ENCODE peak calls at places on chromosomes 7 and 10, in seven cellular contexts. M, V, T, A, C, J and N are unnamed samples.
A peak's percentile ranks its signal among the peaks of the same experiment; 100 is the strongest.

GRCh38 chr7:98802088-98802780 is 67.6 kb downstream of the TMEM130 start:
- DNase-seq in A (no peak), V (no peak), M (no peak), J (peak; percentile 88), C (no peak), T (no peak), N (no peak)

GRCh38 chr7:56091591-56091990 is 1.2 kb downstream of the PHKG1 start:
- DNase-seq in V (no peak), T (peak; percentile 55), M (peak; percentile 70), C (no peak), J (peak; percentile 91), A (no peak), N (no peak)

GRCh38 chr10:17512341-17513001 is 58.1 kb upstream of the ST8SIA6 start:
- DNase-seq in A (no peak), T (no peak), C (no peak), J (no peak), M (no peak), V (no peak), N (no peak)

GRCh38 chr7:131538071-131538790 is 18.2 kb downstream of the PODXL start:
- DNase-seq in M (no peak), C (no peak), T (no peak), A (no peak), V (no peak), J (no peak), N (no peak)

GRCh38 chr10:127347202-127347959 is 151.0 kb upstream of the INSYN2A start:
- DNase-seq in J (no peak), C (no peak), V (no peak), A (no peak), T (no peak), M (no peak), N (no peak)

GRCh38 chr10:7475046-7475860 is 64.4 kb upstream of the SFMBT2 start:
- DNase-seq in T (no peak), C (no peak), V (no peak), A (no peak), J (peak; percentile 70), M (peak; percentile 23), N (no peak)

GRCh38 chr7:33757563-33758165 is 147.7 kb upstream of the BMPER start:
- DNase-seq in C (no peak), J (no peak), A (no peak), T (peak; percentile 4), V (no peak), M (no peak), N (no peak)

GRCh38 chr10:95333997-95334792 is 43.4 kb upstream of the PDLIM1 start:
- DNase-seq in A (no peak), T (peak; percentile 6), V (no peak), M (no peak), J (peak; percentile 88), C (no peak), N (no peak)

GRCh38 chr7:114087674-114088539 is 169.1 kb upstream of the PPP1R3A start:
- DNase-seq in M (no peak), A (no peak), C (no peak), V (no peak), T (no peak), J (no peak), N (no peak)

GRCh38 chr10:69731698-69732097 is 70.0 kb upstream of the COL13A1 start:
- DNase-seq in J (no peak), V (no peak), M (no peak), C (no peak), A (no peak), T (no peak), N (no peak)

GRCh38 chr10:77939561-77940001 is 13.0 kb upstream of the DLG5 start:
- DNase-seq in J (peak; percentile 83), T (no peak), V (no peak), A (no peak), M (no peak), C (no peak), N (no peak)

GRCh38 chr7:112833082-112833481 is 42.9 kb upstream of the TMEM168 start:
- DNase-seq in C (no peak), J (no peak), T (no peak), A (no peak), V (no peak), M (no peak), N (no peak)

GRCh38 chr10:81696609-81697388 is 178.2 kb upstream of the NRG3 start:
- DNase-seq in M (no peak), C (no peak), V (no peak), J (no peak), A (no peak), T (no peak), N (no peak)

GRCh38 chr7:47045592-47045991 is 536.3 kb downstream of the TNS3 start:
- DNase-seq in T (no peak), J (no peak), C (no peak), A (no peak), V (no peak), M (no peak), N (no peak)

GRCh38 chr7:16754869-16755317 is 1.3 kb downstream of the TSPAN13 start:
- DNase-seq in C (no peak), V (no peak), T (peak; percentile 58), J (no peak), M (no peak), A (no peak), N (no peak)

GRCh38 chr7:129334473-129334872 is 99.8 kb upstream of the STRIP2 start:
- DNase-seq in J (no peak), T (no peak), A (no peak), M (no peak), C (no peak), V (no peak), N (no peak)

GRCh38 chr7:148445260-148446044 is 145.1 kb upstream of the C7orf33 start:
- DNase-seq in A (no peak), C (no peak), M (no peak), T (no peak), V (no peak), J (no peak), N (no peak)

GRCh38 chr7:73971701-73972341 is 56.2 kb upstream of the ELN start:
- DNase-seq in M (no peak), J (peak; percentile 48), C (no peak), A (no peak), V (no peak), T (no peak), N (no peak)

GRCh38 chr10:78184851-78185692 is 151.4 kb downstream of the RPS24 start:
- DNase-seq in C (no peak), M (no peak), V (no peak), A (no peak), J (no peak), T (no peak), N (no peak)

GRCh38 chr10:86665868-86666267 is 2.4 kb upstream of the LDB3 start:
- DNase-seq in C (no peak), T (peak; percentile 8), A (peak; percentile 72), M (peak; percentile 74), J (no peak), V (no peak), N (no peak)

GRCh38 chr7:50406935-50407334 is 43.2 kb downstream of the FIGNL1 start:
- DNase-seq in V (no peak), C (no peak), T (no peak), J (no peak), A (no peak), M (no peak), N (no peak)

GRCh38 chr7:155698633-155699032 is 54.2 kb downstream of the RBM33 start:
- DNase-seq in J (no peak), V (no peak), M (no peak), T (no peak), A (no peak), C (no peak), N (no peak)

GRCh38 chr10:6014241-6014761 is 37.0 kb upstream of the IL15RA start:
- DNase-seq in C (peak; percentile 64), V (peak; percentile 47), T (no peak), A (peak; percentile 14), M (no peak), J (no peak), N (peak; percentile 40)

GRCh38 chr10:99394256-99394655 is 36.2 kb downstream of the GOT1 start:
- DNase-seq in C (no peak), T (no peak), M (no peak), J (no peak), V (no peak), A (no peak), N (no peak)

GRCh38 chr7:151958036-151959010 is 2.1 kb downstream of the GALNTL5 start:
- DNase-seq in M (no peak), C (no peak), A (no peak), V (no peak), J (no peak), T (no peak), N (no peak)

GRCh38 chr10:109898666-109899577 is 24.4 kb downstream of the XPNPEP1 start:
- DNase-seq in T (no peak), A (no peak), J (peak; percentile 90), C (no peak), M (no peak), V (no peak), N (no peak)

GRCh38 chr10:85642082-85642420 is 724.5 kb downstream of the GRID1 start:
- DNase-seq in C (no peak), J (no peak), T (no peak), A (no peak), M (no peak), V (no peak), N (no peak)

GRCh38 chr10:112792487-112793196 is 157.4 kb upstream of the TCF7L2 start:
- DNase-seq in C (no peak), J (peak; percentile 86), T (peak; percentile 26), V (no peak), M (peak; percentile 32), A (peak; percentile 12), N (no peak)

GRCh38 chr7:150311146-150311545 is 12.0 kb upstream of the LRRC61 start:
- DNase-seq in M (no peak), V (no peak), T (no peak), J (no peak), A (no peak), C (no peak), N (no peak)

GRCh38 chr10:95835149-95835860 is 72.5 kb upstream of the CC2D2B start:
- DNase-seq in J (no peak), V (no peak), A (no peak), M (no peak), C (no peak), T (no peak), N (no peak)

GRCh38 chr10:79023489-79024162 is 45.1 kb upstream of the ZMIZ1 start:
- DNase-seq in V (no peak), J (peak; percentile 64), C (no peak), A (no peak), T (no peak), M (no peak), N (no peak)

GRCh38 chr7:133070562-133070961 is 11.3 kb downstream of the CHCHD3 start:
- DNase-seq in J (no peak), A (no peak), T (no peak), C (no peak), V (no peak), M (no peak), N (no peak)

GRCh38 chr7:117186631-117187030 is 136.2 kb downstream of the WNT2 start:
- DNase-seq in V (no peak), A (no peak), J (no peak), C (no peak), T (no peak), M (no peak), N (no peak)

GRCh38 chr7:82444220-82445049 is 858 bp upstream of the CACNA2D1 start:
- DNase-seq in C (no peak), J (no peak), A (no peak), M (peak; percentile 17), V (no peak), T (peak; percentile 91), N (no peak)

GRCh38 chr7:147861945-147862344 is 728.6 kb upstream of the C7orf33 start:
- DNase-seq in C (no peak), V (no peak), J (no peak), M (no peak), T (no peak), A (no peak), N (no peak)

GRCh38 chr10:69498711-69499471 is 47.6 kb downstream of the TSPAN15 start:
- DNase-seq in C (no peak), V (no peak), J (peak; percentile 84), T (no peak), M (no peak), A (peak; percentile 36), N (no peak)